ENCODE peak calls at places on chromosome 20, in ten cellular contexts. T is pancreas, K is upper lobe of right lung, I is BJ, D is bronchial epithelial cell, C is H9, O is left lung, S is RWPE2, Y is IMR-90, F is body of pancreas. X is an unnamed sample. For H3K27me3, the result is how much of the 10 kb centered on the place peaks cover.

GRCh38 chr20:24837721-24838456 is 111.2 kb upstream of the CST7 start:
- DNase-seq in D (peak), Y (peak), T (no peak), I (no peak), O (no peak), C (peak), K (no peak), F (no peak), S (no peak), X (peak)

GRCh38 chr20:21089421-21089820 is 16.7 kb downstream of the LINC00237 start:
- DNase-seq in O (no peak), D (no peak), F (no peak), S (no peak), C (no peak), K (no peak), I (no peak), T (no peak), Y (no peak), X (no peak)

GRCh38 chr20:10510216-10510615 is 75.1 kb downstream of the SLX4IP start:
- DNase-seq in K (no peak), D (no peak), S (no peak), O (no peak), I (no peak), T (no peak), C (no peak), Y (no peak), F (no peak), X (no peak)

GRCh38 chr20:44746367-44747165 is 901 bp downstream of the KCNK15 start:
- DNase-seq in Y (no peak), F (peak), D (no peak), C (no peak), I (no peak), O (no peak), S (no peak), K (no peak), T (peak), X (no peak)

GRCh38 chr20:51318058-51318960 is 224.2 kb downstream of the NFATC2 start:
- DNase-seq in I (no peak), S (no peak), O (no peak), Y (no peak), F (peak), C (peak), D (no peak), T (peak), K (peak), X (no peak)

GRCh38 chr20:13337090-13337784 is 116.2 kb downstream of the ISM1 start:
- DNase-seq in D (no peak), O (no peak), F (no peak), S (no peak), T (no peak), I (no peak), Y (no peak), K (no peak), C (no peak), X (no peak)

GRCh38 chr20:33099842-33100538 is 20.5 kb downstream of the BPIFB4 start:
- DNase-seq in S (no peak), F (no peak), D (no peak), T (no peak), Y (no peak), K (no peak), I (no peak), C (no peak), O (no peak), X (peak)

GRCh38 chr20:20668639-20669038 is 43.8 kb downstream of the RALGAPA2 start:
- DNase-seq in F (no peak), K (no peak), I (no peak), Y (no peak), T (no peak), S (no peak), O (no peak), C (no peak), D (no peak), X (no peak)

GRCh38 chr20:38536310-38536709 is 44.7 kb upstream of the ADIG start:
- DNase-seq in T (no peak), C (no peak), K (no peak), O (no peak), Y (peak), D (peak), S (no peak), F (no peak), I (no peak), X (peak)

GRCh38 chr20:51487525-51488279 is 54.8 kb downstream of the NFATC2 start:
- DNase-seq in Y (peak), F (no peak), T (no peak), I (no peak), K (no peak), D (peak), O (no peak), S (peak), C (no peak), X (peak)

GRCh38 chr20:53055668-53056067 is 83.5 kb downstream of the TSHZ2 start:
- DNase-seq in I (no peak), O (no peak), F (no peak), S (no peak), T (no peak), K (no peak), C (no peak), D (no peak), Y (no peak), X (no peak)

GRCh38 chr20:34040300-34041015 is 46.7 kb downstream of the RALY start:
- DNase-seq in F (no peak), O (no peak), C (no peak), K (no peak), I (no peak), Y (no peak), D (no peak), T (no peak), S (no peak), X (no peak)

GRCh38 chr20:33721391-33722140 is 1.5 kb upstream of the PXMP4 start:
- DNase-seq in I (no peak), S (no peak), F (no peak), K (no peak), Y (no peak), D (no peak), T (no peak), C (no peak), O (no peak), X (no peak)

GRCh38 chr20:48789781-48790544 is 37.8 kb downstream of the PREX1 start:
- DNase-seq in S (no peak), T (no peak), O (no peak), F (no peak), Y (no peak), K (no peak), C (no peak), I (no peak), D (no peak), X (no peak)

GRCh38 chr20:50305636-50306477 is 115.2 kb downstream of the CEBPB start:
- DNase-seq in O (peak), D (peak), K (peak), Y (no peak), S (peak), T (no peak), F (no peak), C (no peak), I (peak), X (no peak)

GRCh38 chr20:54105653-54106052 is 35.3 kb upstream of the BCAS1 start:
- DNase-seq in S (no peak), Y (no peak), C (no peak), O (no peak), I (no peak), D (peak), F (no peak), T (no peak), K (no peak), X (no peak)

GRCh38 chr20:5895626-5896025 is 54.7 kb downstream of the TRMT6 start:
- DNase-seq in O (no peak), K (no peak), D (peak), I (no peak), T (peak), S (no peak), Y (no peak), F (no peak), C (no peak), X (no peak)

GRCh38 chr20:59751075-59751711 is 146.9 kb downstream of the PHACTR3 start:
- DNase-seq in T (peak), F (peak), O (peak), C (peak), Y (peak), I (peak), S (no peak), K (peak), D (peak), X (no peak)

DNA sequence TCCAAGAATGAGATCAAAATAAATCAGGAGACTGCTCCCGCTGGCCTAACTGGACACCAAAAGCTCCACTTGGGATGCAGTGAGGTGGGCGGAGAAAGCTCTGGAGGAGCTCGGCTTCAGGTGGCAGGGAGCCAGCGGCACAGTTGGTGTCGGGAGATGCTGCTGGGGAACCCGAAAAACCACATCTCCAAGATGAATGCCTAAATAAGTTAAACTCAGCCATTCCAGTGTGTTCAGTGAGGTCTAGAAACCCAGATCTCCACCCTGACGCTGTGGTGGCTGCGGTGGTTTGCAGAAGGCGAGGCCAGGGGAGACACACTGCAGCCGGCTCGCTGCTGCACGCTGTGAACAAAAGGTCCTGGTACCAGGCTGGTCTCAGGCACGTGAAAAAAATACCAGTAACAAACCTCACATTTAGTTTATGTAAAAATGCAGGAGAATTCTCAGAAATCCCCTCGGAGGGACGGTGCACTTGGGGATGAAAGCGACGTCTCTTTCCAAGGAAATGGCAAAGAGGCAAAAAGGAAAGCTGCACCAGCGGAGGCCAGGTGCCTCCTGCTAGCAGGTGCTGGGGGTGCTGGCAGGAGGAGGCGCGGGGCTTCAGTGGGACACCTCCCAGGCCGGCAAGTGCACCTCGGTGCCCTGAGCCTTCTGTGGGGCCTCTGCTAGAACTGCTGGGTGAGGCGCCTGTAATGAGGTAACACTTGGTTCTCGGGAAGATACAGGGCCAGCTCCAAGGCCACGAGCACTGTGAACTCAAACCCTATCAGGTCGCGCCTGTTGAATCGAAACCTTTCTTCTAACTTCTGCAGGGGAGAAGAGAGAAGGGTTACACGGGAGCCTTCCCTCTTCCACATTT is 3.6 kb downstream of the RPS21 start:
- DNase-seq in T (no peak), O (no peak), C (no peak), I (no peak), Y (no peak), K (no peak), S (no peak), F (no peak), D (no peak), X (no peak)
- H3K27me3 ChIP-seq in T (under half), O (under half), C (under half), I (under half), Y (under half), K (under half), S (under half), F (under half), D (under half), X (under half)

GRCh38 chr20:36275011-36275410 is 31.1 kb upstream of the DLGAP4 start:
- DNase-seq in K (no peak), O (no peak), D (no peak), C (no peak), F (no peak), I (no peak), Y (no peak), S (peak), T (no peak), X (no peak)

GRCh38 chr20:36274248-36274841 is 31.8 kb upstream of the DLGAP4 start:
- DNase-seq in F (no peak), K (no peak), O (no peak), I (no peak), S (peak), Y (no peak), T (no peak), D (no peak), C (no peak), X (no peak)

GRCh38 chr20:36271639-36272546 is 34.2 kb upstream of the DLGAP4 start:
- DNase-seq in Y (no peak), F (no peak), I (no peak), D (no peak), O (no peak), T (no peak), K (no peak), C (no peak), S (peak), X (no peak)

GRCh38 chr20:36272547-36273220 is 33.5 kb upstream of the DLGAP4 start:
- DNase-seq in C (no peak), T (no peak), F (no peak), D (no peak), S (peak), Y (no peak), K (no peak), O (no peak), I (no peak), X (no peak)

DNA sequence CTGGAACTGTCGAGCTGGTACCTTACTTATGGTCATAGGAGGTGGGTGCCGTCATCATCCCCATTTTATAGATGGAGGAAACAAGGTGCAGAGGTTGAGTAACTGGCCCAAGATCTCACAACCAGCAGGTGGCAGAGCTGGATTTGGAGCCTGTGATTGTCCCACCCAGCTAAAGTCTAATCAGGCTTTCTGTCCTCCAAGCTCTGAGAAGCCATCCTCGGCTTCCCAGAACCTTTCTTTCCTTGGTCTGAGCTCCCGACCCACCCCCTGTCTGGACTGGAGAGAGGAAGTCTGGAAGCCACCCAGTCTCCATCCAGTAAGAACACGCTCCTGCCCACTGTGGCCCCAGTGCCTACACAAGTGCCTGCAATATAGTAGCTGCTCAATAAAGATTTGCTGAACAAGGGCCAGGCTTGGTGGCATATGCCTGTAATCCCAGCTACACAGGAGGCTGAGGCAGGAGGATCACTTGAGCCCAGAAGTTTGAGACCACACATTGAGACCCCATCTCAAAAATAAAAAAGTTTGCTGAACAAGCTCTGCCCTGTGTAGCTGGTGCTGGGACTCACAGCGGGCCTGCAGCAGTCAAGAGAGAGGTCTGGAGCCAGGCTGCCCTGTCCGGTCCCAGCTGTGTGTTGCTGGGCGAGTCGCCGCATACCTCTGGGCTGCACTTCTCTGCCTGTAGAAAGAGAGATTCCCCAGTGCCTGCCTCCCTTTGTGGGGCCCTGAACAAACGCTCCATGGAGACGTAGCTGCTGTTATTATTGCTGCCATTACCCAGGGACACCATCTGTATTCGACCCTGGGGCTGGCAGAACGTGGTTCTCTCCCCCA is 32.5 kb upstream of the DLGAP4 start:
- DNase-seq in S (peak), F (no peak), D (peak), C (no peak), I (no peak), Y (peak), K (no peak), T (no peak), O (no peak), X (peak)
- TF ChIP-seq CTCF in S (peak), F (no peak), D (peak), C (peak), I (peak), Y (peak), K (peak), T (no peak), O (no peak), X (peak)

GRCh38 chr20:17228624-17229061 is 1.8 kb downstream of the PCSK2 start:
- DNase-seq in S (peak), T (no peak), I (no peak), D (no peak), K (peak), O (peak), C (peak), Y (no peak), F (no peak), X (no peak)

GRCh38 chr20:17225891-17226409 is 890 bp upstream of the PCSK2 start:
- DNase-seq in T (peak), D (no peak), S (no peak), O (peak), F (peak), Y (no peak), C (peak), K (peak), I (no peak), X (no peak)

GRCh38 chr20:17227669-17228623 is 1.1 kb downstream of the PCSK2 start:
- DNase-seq in I (no peak), T (peak), O (peak), F (no peak), C (peak), D (no peak), Y (peak), S (no peak), K (peak), X (no peak)

GRCh38 chr20:17226410-17227198 is at the start of gene PCSK2:
- DNase-seq in O (peak), K (peak), F (peak), S (no peak), I (no peak), T (peak), C (peak), D (peak), Y (peak), X (no peak)

DNA sequence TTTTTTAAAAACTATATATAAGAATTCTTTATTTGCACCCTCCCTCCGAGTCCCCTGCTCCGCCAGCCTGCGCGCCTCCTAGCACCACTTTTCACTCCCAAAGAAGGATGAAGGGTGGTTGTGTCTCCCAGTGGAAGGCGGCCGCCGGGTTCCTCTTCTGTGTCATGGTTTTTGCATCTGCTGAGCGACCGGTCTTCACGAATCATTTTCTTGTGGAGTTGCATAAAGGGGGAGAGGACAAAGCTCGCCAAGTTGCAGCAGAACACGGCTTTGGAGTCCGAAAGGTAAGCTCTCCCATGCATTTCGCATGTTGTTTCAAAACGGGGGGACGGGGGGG is 327 bp downstream of the PCSK2 start:
- DNase-seq in O (peak), F (no peak), S (no peak), C (no peak), Y (no peak), I (no peak), D (no peak), K (peak), T (no peak), X (no peak)
- H3K27me3 ChIP-seq in O (under half), F (under half), S (half or more), C (under half), Y (under half), I (under half), D (under half), K (half or more), T (under half), X (half or more)

GRCh38 chr20:4045082-4045481 is 29.7 kb upstream of the RNF24 start:
- DNase-seq in D (no peak), T (no peak), K (no peak), I (no peak), F (no peak), S (no peak), C (no peak), Y (no peak), O (no peak), X (no peak)

GRCh38 chr20:4041748-4042411 is 26.5 kb upstream of the RNF24 start:
- DNase-seq in Y (peak), D (peak), T (peak), C (no peak), F (peak), O (peak), I (peak), K (peak), S (peak), X (peak)

GRCh38 chr20:4043329-4043728 is 28.0 kb upstream of the RNF24 start:
- DNase-seq in S (no peak), D (no peak), C (no peak), I (no peak), K (no peak), O (no peak), F (no peak), T (no peak), Y (no peak), X (no peak)

GRCh38 chr20:4045741-4046140 is 30.4 kb upstream of the RNF24 start:
- DNase-seq in O (no peak), T (no peak), K (no peak), F (no peak), Y (peak), I (no peak), D (peak), C (no peak), S (no peak), X (peak)

GRCh38 chr20:4043801-4044200 is 28.4 kb upstream of the RNF24 start:
- DNase-seq in I (no peak), K (no peak), D (no peak), S (no peak), T (no peak), C (no peak), O (no peak), F (no peak), Y (no peak), X (no peak)
- TF ChIP-seq CTCF in I (no peak), K (no peak), D (no peak), S (no peak), T (no peak), C (no peak), O (no peak), F (no peak), Y (no peak), X (no peak)

DNA sequence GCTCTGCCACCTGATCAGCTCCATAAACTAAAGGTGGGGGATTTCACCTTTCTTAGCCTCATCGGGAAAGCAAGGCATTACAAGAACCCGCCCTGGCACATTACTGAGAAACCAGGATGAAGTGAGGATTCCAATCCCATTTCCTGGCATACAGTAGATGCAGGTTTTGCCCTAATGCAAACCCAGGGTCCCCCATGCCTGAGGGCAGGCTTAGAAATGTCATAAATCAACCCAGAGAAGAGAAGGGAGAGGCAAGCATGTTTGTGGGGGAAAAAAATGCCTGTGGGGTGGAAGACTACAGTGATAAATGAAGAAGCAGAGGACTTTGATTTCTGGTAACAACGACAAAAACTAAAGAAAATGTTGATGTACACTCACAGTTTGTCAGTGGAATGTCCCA is 18.0 kb upstream of the PMEPA1 start:
- DNase-seq in C (no peak), S (no peak), D (no peak), T (no peak), Y (no peak), F (no peak), K (no peak), I (no peak), O (no peak), X (no peak)
- H3K27me3 ChIP-seq in C (under half), S (under half), D (under half), T (under half), Y (half or more), F (under half), K (under half), I (under half), O (under half), X (half or more)

GRCh38 chr20:40438161-40438835 is 250.7 kb downstream of the MAFB start:
- DNase-seq in F (no peak), O (no peak), D (no peak), K (no peak), I (no peak), C (no peak), S (no peak), T (no peak), Y (no peak), X (no peak)

GRCh38 chr20:40446868-40447267 is 242.2 kb downstream of the MAFB start:
- DNase-seq in Y (no peak), D (no peak), I (no peak), C (no peak), K (no peak), F (no peak), O (no peak), S (no peak), T (no peak), X (no peak)

GRCh38 chr20:40443731-40444130 is 245.3 kb downstream of the MAFB start:
- DNase-seq in S (no peak), C (no peak), Y (no peak), I (no peak), K (no peak), F (no peak), D (no peak), T (no peak), O (no peak), X (no peak)

GRCh38 chr20:40441771-40442170 is 247.3 kb downstream of the MAFB start:
- DNase-seq in T (no peak), O (no peak), Y (no peak), C (no peak), F (no peak), D (peak), S (no peak), I (no peak), K (no peak), X (no peak)

GRCh38 chr20:40442181-40442963 is 246.7 kb downstream of the MAFB start:
- DNase-seq in F (no peak), S (no peak), Y (no peak), I (no peak), C (peak), T (no peak), O (no peak), D (peak), K (no peak), X (no peak)
- TF ChIP-seq CTCF in F (no peak), S (no peak), Y (no peak), I (no peak), C (peak), T (no peak), O (no peak), D (peak), K (no peak), X (no peak)